ENCODE peak calls at places on chromosomes 7 and 10, in seven cellular contexts. W is activated T-helper 1 cell treated with anti-CD3 and anti-CD28 coated beads, Interleukin-12 subunit alpha, Interleukin-12 subunit beta, Interleukin-2, Interleukin-4 antibody, amounts not matched to agents 30 ng/mL and 10 ng/mL and 1 ng/mL, durations not matched to agents 14 hours and 24 hours and 36 hours; C is uterus; F is NCI-H524 treated with DMSO at 0.1 percent for 48 hours; T is activated T-cell treated with anti-CD3 and anti-CD28 coated beads for 1 hour; K is NCI-H1417 treated with DMSO at 0.1 percent for 48 hours; P is NCI-H774. B is an unnamed sample.
A peak's percentile ranks its signal among the peaks of the same experiment; 100 is the strongest.

GRCh38 chr10:5830629-5831445 is 17.6 kb upstream of the GDI2 start:
- DNase-seq in W (no peak), C (no peak), F (no peak), T (no peak), K (no peak), P (no peak), B (no peak)

GRCh38 chr10:9621216-9621615 is 1396.5 kb upstream of the CELF2 start:
- DNase-seq in W (no peak), C (no peak), F (no peak), T (no peak), K (no peak), P (no peak), B (no peak)

GRCh38 chr7:129258649-129259389 is 34.0 kb downstream of the AHCYL2 start:
- DNase-seq in W (no peak), C (no peak), F (no peak), T (no peak), K (no peak), P (peak; percentile 1), B (no peak)

GRCh38 chr10:92990615-92991014 is 70.0 kb upstream of the CYP26C1 start:
- DNase-seq in W (no peak), C (no peak), F (no peak), T (no peak), K (no peak), P (no peak), B (no peak)

GRCh38 chr7:1512781-1513656 is 8.8 kb upstream of the INTS1 start:
- DNase-seq in W (peak; percentile 20), C (peak; percentile 55), F (no peak), T (peak; percentile 33), K (no peak), P (no peak), B (no peak)

GRCh38 chr10:77911535-77912123 is 14.9 kb downstream of the DLG5 start:
- DNase-seq in W (no peak), C (no peak), F (no peak), T (no peak), K (no peak), P (no peak), B (no peak)

GRCh38 chr7:118152632-118153031 is 31.3 kb upstream of the LSM8 start:
- DNase-seq in W (no peak), C (no peak), F (no peak), T (no peak), K (no peak), P (no peak), B (no peak)

GRCh38 chr10:62626817-62627216 is 177.7 kb upstream of the ADO start:
- DNase-seq in W (no peak), C (no peak), F (no peak), T (no peak), K (no peak), P (no peak), B (no peak)

GRCh38 chr10:53356616-53357349 is 584.2 kb upstream of the MBL2 start:
- DNase-seq in W (no peak), C (no peak), F (no peak), T (no peak), K (no peak), P (no peak), B (no peak)

GRCh38 chr10:93894516-93895378 is 969 bp downstream of the SLC35G1 start:
- DNase-seq in W (no peak), C (no peak), F (no peak), T (no peak), K (no peak), P (no peak), B (no peak)

GRCh38 chr7:122135275-122135674 is 8.8 kb downstream of the AASS start:
- DNase-seq in W (no peak), C (no peak), F (no peak), T (no peak), K (no peak), P (no peak), B (no peak)

GRCh38 chr10:49187950-49188761 is at the start of gene TMEM273:
- DNase-seq in W (no peak), C (peak; percentile 64), F (no peak), T (no peak), K (no peak), P (no peak), B (no peak)

GRCh38 chr10:126278846-126279245 is 109.4 kb downstream of the ADAM12 start:
- DNase-seq in W (no peak), C (no peak), F (no peak), T (no peak), K (no peak), P (no peak), B (no peak)

GRCh38 chr10:95391570-95392249 is 100.9 kb upstream of the PDLIM1 start:
- DNase-seq in W (no peak), C (no peak), F (no peak), T (no peak), K (no peak), P (no peak), B (no peak)

GRCh38 chr7:140972344-140972743 is 42.4 kb downstream of the MRPS33 start:
- DNase-seq in W (no peak), C (no peak), F (no peak), T (no peak), K (no peak), P (no peak), B (no peak)

GRCh38 chr10:5538892-5539651 is 14.3 kb downstream of the CALML3 start:
- DNase-seq in W (no peak), C (no peak), F (no peak), T (no peak), K (no peak), P (no peak), B (no peak)

GRCh38 chr7:17802056-17802455 is 138.2 kb downstream of the SNX13 start:
- DNase-seq in W (no peak), C (no peak), F (no peak), T (no peak), K (no peak), P (no peak), B (no peak)

GRCh38 chr7:80851896-80852476 is 66.9 kb downstream of the SEMA3C start:
- DNase-seq in W (no peak), C (no peak), F (no peak), T (no peak), K (no peak), P (no peak), B (no peak)

GRCh38 chr10:47061776-47062175 is 150.5 kb downstream of the PTPN20 start:
- DNase-seq in W (no peak), C (no peak), F (no peak), T (no peak), K (no peak), P (no peak), B (no peak)

GRCh38 chr7:123782071-123782798 is 33.4 kb upstream of the WASL start:
- DNase-seq in W (no peak), C (no peak), F (no peak), T (no peak), K (no peak), P (no peak), B (no peak)

GRCh38 chr7:100963874-100964273 is 5.5 kb upstream of the MUC12 start:
- DNase-seq in W (no peak), C (no peak), F (no peak), T (no peak), K (no peak), P (no peak), B (no peak)